ENCODE peak calls at places on chromosomes 5 and 9, in ten cellular contexts. One of them, this sample, is unnamed.

GRCh38 chr9:134407123-134407779 is 81.0 kb downstream of the RXRA start:
- DNase-seq in fibroblast of mammary gland: peak
- DNase-seq in RWPE2: peak
- DNase-seq in colonic mucosa: peak
- DNase-seq in DND-41: peak
- DNase-seq in astrocyte: peak
- DNase-seq in IMR-90: peak
- DNase-seq in lower lobe of right lung: peak
- DNase-seq in cardiac muscle cell: no peak
- DNase-seq in HCT116: peak
- DNase-seq in this sample: peak

GRCh38 chr9:109297899-109298298 is 23.0 kb downstream of the EPB41L4B start:
- DNase-seq in fibroblast of mammary gland: peak
- DNase-seq in RWPE2: no peak
- DNase-seq in colonic mucosa: no peak
- DNase-seq in DND-41: peak
- DNase-seq in astrocyte: peak
- DNase-seq in IMR-90: peak
- DNase-seq in lower lobe of right lung: no peak
- DNase-seq in cardiac muscle cell: no peak
- DNase-seq in HCT116: no peak
- DNase-seq in this sample: no peak

GRCh38 chr5:158119852-158120708 is 261.1 kb upstream of the CLINT1 start:
- DNase-seq in fibroblast of mammary gland: peak
- DNase-seq in RWPE2: no peak
- DNase-seq in colonic mucosa: no peak
- DNase-seq in DND-41: peak
- DNase-seq in astrocyte: peak
- DNase-seq in IMR-90: peak
- DNase-seq in lower lobe of right lung: no peak
- DNase-seq in cardiac muscle cell: no peak
- DNase-seq in HCT116: no peak
- DNase-seq in this sample: no peak

GRCh38 chr5:128213340-128213739 is 129.8 kb downstream of the SLC12A2 start:
- DNase-seq in fibroblast of mammary gland: peak
- DNase-seq in RWPE2: no peak
- DNase-seq in colonic mucosa: peak
- DNase-seq in DND-41: peak
- DNase-seq in astrocyte: peak
- DNase-seq in IMR-90: peak
- DNase-seq in lower lobe of right lung: no peak
- DNase-seq in cardiac muscle cell: peak
- DNase-seq in HCT116: peak
- DNase-seq in this sample: peak

GRCh38 chr5:180640301-180640764 is 9.1 kb downstream of the FLT4 start:
- DNase-seq in fibroblast of mammary gland: no peak
- DNase-seq in RWPE2: no peak
- DNase-seq in colonic mucosa: peak
- DNase-seq in DND-41: no peak
- DNase-seq in astrocyte: no peak
- DNase-seq in IMR-90: no peak
- DNase-seq in lower lobe of right lung: no peak
- DNase-seq in cardiac muscle cell: no peak
- DNase-seq in HCT116: no peak
- DNase-seq in this sample: no peak

GRCh38 chr9:19138084-19138483 is 10.8 kb upstream of the PLIN2 start:
- DNase-seq in fibroblast of mammary gland: no peak
- DNase-seq in RWPE2: no peak
- DNase-seq in colonic mucosa: no peak
- DNase-seq in DND-41: no peak
- DNase-seq in astrocyte: peak
- DNase-seq in IMR-90: no peak
- DNase-seq in lower lobe of right lung: no peak
- DNase-seq in cardiac muscle cell: no peak
- DNase-seq in HCT116: no peak
- DNase-seq in this sample: no peak

GRCh38 chr9:16784002-16784401 is 86.5 kb downstream of the BNC2 start:
- DNase-seq in fibroblast of mammary gland: no peak
- DNase-seq in RWPE2: no peak
- DNase-seq in colonic mucosa: no peak
- DNase-seq in DND-41: no peak
- DNase-seq in astrocyte: no peak
- DNase-seq in IMR-90: no peak
- DNase-seq in lower lobe of right lung: no peak
- DNase-seq in cardiac muscle cell: no peak
- DNase-seq in HCT116: no peak
- DNase-seq in this sample: no peak

GRCh38 chr5:17187401-17187800 is 30.0 kb upstream of the BASP1 start:
- DNase-seq in fibroblast of mammary gland: peak
- DNase-seq in RWPE2: no peak
- DNase-seq in colonic mucosa: no peak
- DNase-seq in DND-41: no peak
- DNase-seq in astrocyte: peak
- DNase-seq in IMR-90: peak
- DNase-seq in lower lobe of right lung: no peak
- DNase-seq in cardiac muscle cell: no peak
- DNase-seq in HCT116: no peak
- DNase-seq in this sample: no peak

GRCh38 chr5:1536298-1537165 is 12.8 kb upstream of the LPCAT1 start:
- DNase-seq in fibroblast of mammary gland: peak
- DNase-seq in RWPE2: peak
- DNase-seq in colonic mucosa: peak
- DNase-seq in DND-41: peak
- DNase-seq in astrocyte: no peak
- DNase-seq in IMR-90: peak
- DNase-seq in lower lobe of right lung: peak
- DNase-seq in cardiac muscle cell: no peak
- DNase-seq in HCT116: no peak
- DNase-seq in this sample: peak

GRCh38 chr9:72396247-72397091 is 31.5 kb upstream of the ZFAND5 start:
- DNase-seq in fibroblast of mammary gland: peak
- DNase-seq in RWPE2: no peak
- DNase-seq in colonic mucosa: no peak
- DNase-seq in DND-41: no peak
- DNase-seq in astrocyte: peak
- DNase-seq in IMR-90: peak
- DNase-seq in lower lobe of right lung: no peak
- DNase-seq in cardiac muscle cell: no peak
- DNase-seq in HCT116: no peak
- DNase-seq in this sample: no peak

GRCh38 chr5:77751328-77752023 is 24.7 kb downstream of the TBCA start:
- DNase-seq in fibroblast of mammary gland: no peak
- DNase-seq in RWPE2: no peak
- DNase-seq in colonic mucosa: no peak
- DNase-seq in DND-41: no peak
- DNase-seq in astrocyte: no peak
- DNase-seq in IMR-90: no peak
- DNase-seq in lower lobe of right lung: no peak
- DNase-seq in cardiac muscle cell: no peak
- DNase-seq in HCT116: no peak
- DNase-seq in this sample: peak

GRCh38 chr5:168353216-168353957 is 61.9 kb downstream of the WWC1 start:
- DNase-seq in fibroblast of mammary gland: peak
- DNase-seq in RWPE2: no peak
- DNase-seq in colonic mucosa: peak
- DNase-seq in DND-41: no peak
- DNase-seq in astrocyte: peak
- DNase-seq in IMR-90: peak
- DNase-seq in lower lobe of right lung: no peak
- DNase-seq in cardiac muscle cell: no peak
- DNase-seq in HCT116: no peak
- DNase-seq in this sample: no peak
- TF ChIP-seq CTCF in fibroblast of mammary gland: no peak
- TF ChIP-seq CTCF in RWPE2: no peak
- TF ChIP-seq CTCF in colonic mucosa: no peak
- TF ChIP-seq CTCF in DND-41: no peak
- TF ChIP-seq CTCF in astrocyte: no peak
- TF ChIP-seq CTCF in IMR-90: no peak
- TF ChIP-seq CTCF in lower lobe of right lung: no peak
- TF ChIP-seq CTCF in cardiac muscle cell: no peak
- TF ChIP-seq CTCF in HCT116: no peak
- TF ChIP-seq CTCF in this sample: no peak

DNA sequence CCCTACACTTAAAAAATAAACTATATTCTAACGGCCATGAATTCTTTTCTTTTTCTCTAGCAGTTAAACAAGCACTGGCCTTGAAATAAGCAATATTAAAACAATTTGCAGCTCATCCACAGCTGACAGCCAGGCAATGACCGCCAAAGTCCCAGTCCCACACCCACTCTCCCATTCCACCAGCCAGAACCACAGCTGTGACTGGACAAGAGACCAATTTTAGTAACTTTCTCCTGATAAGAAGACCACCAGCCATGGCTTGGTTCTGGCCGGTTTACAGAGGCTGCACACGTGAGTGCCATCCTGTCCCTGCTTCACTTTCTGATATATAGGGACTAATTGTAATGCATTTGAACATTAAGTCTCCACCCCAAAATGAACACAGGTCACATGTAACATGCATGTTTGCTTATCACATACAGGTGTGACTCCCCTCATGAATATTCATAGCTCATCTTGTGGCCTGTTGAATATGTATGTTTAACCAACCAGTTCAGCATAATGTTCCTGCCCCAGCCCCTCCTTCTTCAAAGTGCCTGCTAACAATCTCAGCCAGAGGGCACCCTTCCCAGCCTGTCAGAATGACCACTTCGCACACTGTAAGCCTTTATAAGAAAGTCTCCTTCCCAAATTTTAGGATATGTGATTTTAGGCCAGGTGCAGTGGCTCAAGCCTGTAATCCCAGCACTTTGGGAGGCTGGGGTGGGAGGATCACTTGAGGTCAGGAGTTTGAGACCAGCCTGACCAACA is 23.9 kb upstream of the FANCC start:
- DNase-seq in fibroblast of mammary gland: peak
- DNase-seq in RWPE2: no peak
- DNase-seq in colonic mucosa: no peak
- DNase-seq in DND-41: no peak
- DNase-seq in astrocyte: no peak
- DNase-seq in IMR-90: peak
- DNase-seq in lower lobe of right lung: no peak
- DNase-seq in cardiac muscle cell: peak
- DNase-seq in HCT116: no peak
- DNase-seq in this sample: no peak
- TF ChIP-seq CTCF in fibroblast of mammary gland: peak
- TF ChIP-seq CTCF in RWPE2: peak
- TF ChIP-seq CTCF in colonic mucosa: no peak
- TF ChIP-seq CTCF in DND-41: no peak
- TF ChIP-seq CTCF in astrocyte: no peak
- TF ChIP-seq CTCF in IMR-90: peak
- TF ChIP-seq CTCF in lower lobe of right lung: no peak
- TF ChIP-seq CTCF in cardiac muscle cell: peak
- TF ChIP-seq CTCF in HCT116: peak
- TF ChIP-seq CTCF in this sample: no peak

DNA sequence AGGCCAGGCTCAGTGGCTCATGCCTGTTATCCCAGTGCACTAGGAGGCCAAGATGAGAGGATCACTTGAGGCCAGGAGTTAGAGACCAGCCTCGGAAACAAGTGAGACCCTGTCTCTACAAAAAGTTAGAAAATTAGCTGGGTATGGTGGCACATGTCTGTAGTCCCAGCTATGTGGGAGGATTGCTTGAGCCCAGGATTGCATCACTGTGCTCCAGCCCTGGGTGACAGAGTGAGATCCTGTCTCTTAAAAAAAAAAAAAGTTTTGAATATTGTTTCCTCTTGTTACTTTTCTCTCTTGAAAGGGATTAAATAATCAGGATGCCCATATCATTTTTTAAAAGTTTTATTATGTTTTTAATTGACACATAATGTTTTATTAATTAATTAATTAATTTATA is 7.6 kb downstream of the ARHGEF37 start:
- DNase-seq in fibroblast of mammary gland: no peak
- DNase-seq in RWPE2: no peak
- DNase-seq in colonic mucosa: no peak
- DNase-seq in DND-41: no peak
- DNase-seq in astrocyte: no peak
- DNase-seq in IMR-90: no peak
- DNase-seq in lower lobe of right lung: no peak
- DNase-seq in cardiac muscle cell: no peak
- DNase-seq in HCT116: no peak
- DNase-seq in this sample: no peak
- TF ChIP-seq CTCF in fibroblast of mammary gland: no peak
- TF ChIP-seq CTCF in RWPE2: no peak
- TF ChIP-seq CTCF in colonic mucosa: no peak
- TF ChIP-seq CTCF in DND-41: no peak
- TF ChIP-seq CTCF in astrocyte: no peak
- TF ChIP-seq CTCF in IMR-90: no peak
- TF ChIP-seq CTCF in lower lobe of right lung: no peak
- TF ChIP-seq CTCF in cardiac muscle cell: no peak
- TF ChIP-seq CTCF in HCT116: no peak
- TF ChIP-seq CTCF in this sample: no peak

GRCh38 chr9:120307599-120307998 is 272.4 kb downstream of the CDK5RAP2 start:
- DNase-seq in fibroblast of mammary gland: no peak
- DNase-seq in RWPE2: no peak
- DNase-seq in colonic mucosa: no peak
- DNase-seq in DND-41: no peak
- DNase-seq in astrocyte: no peak
- DNase-seq in IMR-90: no peak
- DNase-seq in lower lobe of right lung: no peak
- DNase-seq in cardiac muscle cell: no peak
- DNase-seq in HCT116: no peak
- DNase-seq in this sample: no peak

GRCh38 chr9:120306088-120306487 is 273.9 kb downstream of the CDK5RAP2 start:
- DNase-seq in fibroblast of mammary gland: no peak
- DNase-seq in RWPE2: no peak
- DNase-seq in colonic mucosa: no peak
- DNase-seq in DND-41: no peak
- DNase-seq in astrocyte: no peak
- DNase-seq in IMR-90: no peak
- DNase-seq in lower lobe of right lung: no peak
- DNase-seq in cardiac muscle cell: no peak
- DNase-seq in HCT116: no peak
- DNase-seq in this sample: no peak

GRCh38 chr9:120310035-120310434 is 269.9 kb downstream of the CDK5RAP2 start:
- DNase-seq in fibroblast of mammary gland: no peak
- DNase-seq in RWPE2: no peak
- DNase-seq in colonic mucosa: no peak
- DNase-seq in DND-41: no peak
- DNase-seq in astrocyte: no peak
- DNase-seq in IMR-90: no peak
- DNase-seq in lower lobe of right lung: no peak
- DNase-seq in cardiac muscle cell: no peak
- DNase-seq in HCT116: no peak
- DNase-seq in this sample: no peak

GRCh38 chr9:120306561-120306960 is 273.4 kb downstream of the CDK5RAP2 start:
- DNase-seq in fibroblast of mammary gland: no peak
- DNase-seq in RWPE2: no peak
- DNase-seq in colonic mucosa: no peak
- DNase-seq in DND-41: no peak
- DNase-seq in astrocyte: no peak
- DNase-seq in IMR-90: no peak
- DNase-seq in lower lobe of right lung: no peak
- DNase-seq in cardiac muscle cell: no peak
- DNase-seq in HCT116: no peak
- DNase-seq in this sample: no peak

DNA sequence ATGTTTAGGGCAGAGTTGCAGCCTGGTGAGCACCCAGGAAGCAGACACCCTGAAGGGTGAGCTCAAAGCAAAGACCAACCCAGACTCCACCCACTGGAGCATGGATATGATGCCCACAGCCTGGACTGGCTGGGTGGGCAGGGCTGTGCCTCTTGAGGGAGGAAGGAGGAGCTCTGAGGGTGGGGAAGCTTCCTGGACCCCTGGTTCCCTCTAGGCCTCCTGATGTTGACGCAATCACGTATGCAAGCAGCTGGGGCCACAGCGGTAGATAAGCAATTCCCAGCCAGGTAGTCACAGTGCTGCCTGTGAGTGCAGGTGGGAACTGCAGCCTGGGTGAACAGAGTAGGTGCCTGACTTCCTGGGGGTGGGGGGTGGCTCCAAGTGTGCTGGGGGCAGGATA is 271.5 kb downstream of the CDK5RAP2 start:
- DNase-seq in fibroblast of mammary gland: no peak
- DNase-seq in RWPE2: no peak
- DNase-seq in colonic mucosa: no peak
- DNase-seq in DND-41: no peak
- DNase-seq in astrocyte: no peak
- DNase-seq in IMR-90: no peak
- DNase-seq in lower lobe of right lung: no peak
- DNase-seq in cardiac muscle cell: no peak
- DNase-seq in HCT116: no peak
- DNase-seq in this sample: no peak
- TF ChIP-seq CTCF in fibroblast of mammary gland: no peak
- TF ChIP-seq CTCF in RWPE2: no peak
- TF ChIP-seq CTCF in colonic mucosa: no peak
- TF ChIP-seq CTCF in DND-41: no peak
- TF ChIP-seq CTCF in astrocyte: no peak
- TF ChIP-seq CTCF in IMR-90: no peak
- TF ChIP-seq CTCF in lower lobe of right lung: no peak
- TF ChIP-seq CTCF in cardiac muscle cell: no peak
- TF ChIP-seq CTCF in HCT116: no peak
- TF ChIP-seq CTCF in this sample: no peak